ENCODE peak calls at places on chromosomes 13 and 19, in six cellular contexts. Q, E, B, U, Y and R are unnamed samples.

GRCh38 chr19:5036733-5037681 is 68.1 kb downstream of the KDM4B start:
- DNase-seq in Q (no peak), E (no peak), B (peak), U (no peak), Y (peak), R (no peak)

GRCh38 chr13:42653694-42654093 is 79.7 kb downstream of the TNFSF11 start:
- DNase-seq in Q (no peak), E (no peak), B (no peak), U (no peak), Y (no peak), R (no peak)

GRCh38 chr19:13154911-13155471 is 4.8 kb downstream of the IER2 start:
- DNase-seq in Q (peak), E (peak), B (no peak), U (no peak), Y (no peak), R (peak)

GRCh38 chr19:50191270-50191669 is 12.2 kb upstream of the MYH14 start:
- DNase-seq in Q (no peak), E (no peak), B (no peak), U (peak), Y (no peak), R (no peak)

GRCh38 chr13:33092422-33092987 is 76.3 kb downstream of the KL start:
- DNase-seq in Q (no peak), E (no peak), B (no peak), U (no peak), Y (no peak), R (no peak)

GRCh38 chr13:29474991-29475390 is 120.5 kb downstream of the SLC7A1 start:
- DNase-seq in Q (no peak), E (no peak), B (no peak), U (peak), Y (peak), R (no peak)

GRCh38 chr19:31270897-31271568 is 78.2 kb downstream of the TSHZ3 start:
- DNase-seq in Q (no peak), E (no peak), B (no peak), U (peak), Y (no peak), R (peak)

GRCh38 chr13:73625562-73626339 is 508.5 kb downstream of the KLF12 start:
- DNase-seq in Q (no peak), E (no peak), B (no peak), U (no peak), Y (no peak), R (no peak)

GRCh38 chr13:85386424-85386823 is 412.8 kb downstream of the SLITRK6 start:
- DNase-seq in Q (no peak), E (no peak), B (peak), U (peak), Y (no peak), R (no peak)

GRCh38 chr13:111344471-111345191 is 24.2 kb downstream of the TEX29 start:
- DNase-seq in Q (no peak), E (no peak), B (peak), U (peak), Y (peak), R (peak)

GRCh38 chr13:61024046-61024445 is 391.6 kb downstream of the PCDH20 start:
- DNase-seq in Q (no peak), E (no peak), B (no peak), U (no peak), Y (no peak), R (no peak)

GRCh38 chr13:95403349-95404140 is 102.3 kb upstream of the ABCC4 start:
- DNase-seq in Q (peak), E (no peak), B (no peak), U (peak), Y (no peak), R (no peak)

GRCh38 chr13:19587635-19588300 is 26.4 kb upstream of the TPTE2 start:
- DNase-seq in Q (peak), E (no peak), B (no peak), U (peak), Y (peak), R (no peak)

GRCh38 chr19:1882089-1882785 is 3.1 kb downstream of the ABHD17A start:
- DNase-seq in Q (no peak), E (peak), B (no peak), U (no peak), Y (no peak), R (no peak)

GRCh38 chr19:19170053-19170945 is at the start of gene MEF2B:
- DNase-seq in Q (peak), E (peak), B (peak), U (peak), Y (peak), R (peak)

GRCh38 chr19:41997121-41997850 is 3.3 kb upstream of the ATP1A3 start:
- DNase-seq in Q (peak), E (no peak), B (no peak), U (no peak), Y (peak), R (no peak)

GRCh38 chr13:91719033-91719432 is 320.6 kb downstream of the GPC5 start:
- DNase-seq in Q (no peak), E (no peak), B (no peak), U (peak), Y (no peak), R (no peak)

GRCh38 chr13:26968431-26969335 is 202.9 kb downstream of the USP12 start:
- DNase-seq in Q (no peak), E (peak), B (no peak), U (peak), Y (no peak), R (no peak)

GRCh38 chr19:5403968-5404640 is 51.1 kb upstream of the ZNRF4 start:
- DNase-seq in Q (peak), E (peak), B (no peak), U (peak), Y (peak), R (peak)

GRCh38 chr13:44868397-44868796 is 120.9 kb downstream of the NUFIP1 start:
- DNase-seq in Q (no peak), E (no peak), B (no peak), U (peak), Y (no peak), R (no peak)

GRCh38 chr13:29937836-29938235 is 87.4 kb upstream of the UBL3 start:
- DNase-seq in Q (no peak), E (no peak), B (no peak), U (no peak), Y (no peak), R (no peak)

GRCh38 chr13:94607056-94607455 is 5.4 kb downstream of the GPR180 start:
- DNase-seq in Q (no peak), E (no peak), B (no peak), U (no peak), Y (no peak), R (no peak)

GRCh38 chr19:55340784-55341147 is 1.1 kb downstream of the KMT5C start:
- DNase-seq in Q (peak), E (no peak), B (no peak), U (no peak), Y (no peak), R (no peak)

GRCh38 chr13:48291730-48292129 is 11.8 kb upstream of the RB1 start:
- DNase-seq in Q (peak), E (no peak), B (no peak), U (no peak), Y (no peak), R (no peak)

GRCh38 chr13:32267836-32268439 is 47.2 kb downstream of the ZAR1L start:
- DNase-seq in Q (peak), E (peak), B (no peak), U (no peak), Y (no peak), R (peak)

GRCh38 chr19:57068921-57069697 is 50.7 kb upstream of the USP29 start:
- DNase-seq in Q (peak), E (no peak), B (no peak), U (no peak), Y (no peak), R (no peak)

GRCh38 chr19:1183543-1184172 is 9.6 kb upstream of the SBNO2 start:
- DNase-seq in Q (no peak), E (peak), B (no peak), U (peak), Y (no peak), R (no peak)

GRCh38 chr13:71240906-71241305 is 626.1 kb downstream of the DACH1 start:
- DNase-seq in Q (peak), E (no peak), B (no peak), U (peak), Y (no peak), R (no peak)

GRCh38 chr13:52848455-52849190 is at the start of gene PCDH8:
- DNase-seq in Q (peak), E (no peak), B (peak), U (no peak), Y (no peak), R (no peak)

GRCh38 chr13:27211771-27212364 is 39.5 kb upstream of the RPL21 start:
- DNase-seq in Q (peak), E (no peak), B (no peak), U (peak), Y (peak), R (no peak)

GRCh38 chr19:8396563-8397203 is 6.5 kb downstream of the RAB11B start:
- DNase-seq in Q (peak), E (peak), B (no peak), U (no peak), Y (peak), R (peak)

GRCh38 chr13:42991892-42992584 is at the start of gene EPSTI1:
- DNase-seq in Q (peak), E (peak), B (no peak), U (peak), Y (peak), R (peak)

GRCh38 chr13:28204690-28205443 is 66.5 kb downstream of the PAN3 start:
- DNase-seq in Q (no peak), E (no peak), B (no peak), U (no peak), Y (no peak), R (no peak)

GRCh38 chr13:41496420-41497234 is 39.3 kb downstream of the RGCC start:
- DNase-seq in Q (no peak), E (no peak), B (no peak), U (no peak), Y (peak), R (no peak)

GRCh38 chr19:42561512-42561911 is 33.2 kb downstream of the CEACAM8 start:
- DNase-seq in Q (no peak), E (no peak), B (no peak), U (no peak), Y (no peak), R (no peak)